ENCODE peak calls at places on chromosomes 6 and 20, in seven cellular contexts. Y, G, M, K, W, L and F are unnamed samples.

GRCh38 chr6:157187182-157188093 is 135.9 kb downstream of the TMEM242 start:
- DNase-seq in W (no peak), L (peak), Y (no peak), K (peak), G (no peak), M (no peak), F (no peak)

GRCh38 chr6:4640139-4640538 is 136.1 kb upstream of the CDYL start:
- DNase-seq in K (no peak), L (peak), W (peak), M (peak), Y (no peak), G (no peak), F (no peak)

GRCh38 chr6:1552296-1552761 is 57.4 kb upstream of the FOXC1 start:
- DNase-seq in L (peak), K (no peak), W (peak), Y (no peak), G (no peak), M (peak), F (no peak)

GRCh38 chr6:85470023-85470410 is 20.1 kb downstream of the NT5E start:
- DNase-seq in L (peak), M (no peak), W (no peak), Y (no peak), K (no peak), G (no peak), F (no peak)

GRCh38 chr6:83096791-83097190 is 29.3 kb downstream of the DOP1A start:
- DNase-seq in L (peak), M (no peak), G (no peak), K (no peak), W (peak), Y (no peak), F (no peak)

GRCh38 chr6:34239240-34239825 is 2.7 kb downstream of the HMGA1 start:
- DNase-seq in Y (peak), M (no peak), G (no peak), W (no peak), K (no peak), L (no peak), F (no peak)

GRCh38 chr6:4853782-4854511 is 77.7 kb downstream of the CDYL start:
- DNase-seq in M (peak), L (peak), G (no peak), Y (no peak), W (peak), K (peak), F (no peak)

GRCh38 chr20:62434098-62434497 is 6.8 kb upstream of the RBBP8NL start:
- DNase-seq in L (no peak), M (no peak), G (no peak), K (peak), Y (no peak), W (no peak), F (no peak)

GRCh38 chr20:42361402-42361801 is 743.2 kb upstream of the CHD6 start:
- DNase-seq in M (no peak), K (no peak), L (no peak), G (no peak), W (no peak), Y (no peak), F (no peak)

GRCh38 chr20:49603209-49603627 is 35.3 kb upstream of the PTGIS start:
- DNase-seq in Y (no peak), G (no peak), W (no peak), L (peak), K (no peak), M (no peak), F (no peak)

GRCh38 chr20:10802201-10802600 is 128.4 kb upstream of the JAG1 start:
- DNase-seq in G (no peak), L (peak), Y (no peak), M (no peak), K (no peak), W (no peak), F (no peak)

GRCh38 chr6:7542878-7543394 is 1.5 kb downstream of the DSP start:
- DNase-seq in Y (no peak), G (no peak), W (peak), M (peak), L (peak), K (peak), F (peak)

GRCh38 chr6:150541587-150541986 is 58.1 kb upstream of the PLEKHG1 start:
- DNase-seq in G (no peak), W (no peak), M (no peak), Y (no peak), L (no peak), K (no peak), F (no peak)

GRCh38 chr6:67449602-67450001 is 1185.5 kb upstream of the ADGRB3 start:
- DNase-seq in G (no peak), Y (no peak), M (no peak), W (no peak), L (no peak), K (no peak), F (no peak)

GRCh38 chr20:5859611-5860010 is 90.7 kb downstream of the TRMT6 start:
- DNase-seq in W (no peak), G (no peak), M (no peak), K (peak), L (peak), Y (no peak), F (no peak)

GRCh38 chr20:60116128-60116909 is 158.1 kb downstream of the CDH26 start:
- DNase-seq in K (no peak), M (no peak), G (no peak), L (no peak), W (no peak), Y (no peak), F (no peak)

GRCh38 chr6:11494786-11495564 is 42.6 kb upstream of the TMEM170B start:
- DNase-seq in M (no peak), Y (no peak), G (no peak), K (peak), L (no peak), W (peak), F (no peak)

GRCh38 chr6:154981071-154981373 is 14.1 kb upstream of the TIAM2 start:
- DNase-seq in G (no peak), L (no peak), K (no peak), W (peak), M (no peak), Y (no peak), F (no peak)

GRCh38 chr20:14706555-14706954 is 369.1 kb upstream of the FLRT3 start:
- DNase-seq in Y (no peak), M (no peak), L (no peak), G (no peak), K (no peak), W (no peak), F (no peak)

GRCh38 chr6:143629104-143630080 is 48.4 kb upstream of the PHACTR2 start:
- DNase-seq in M (no peak), W (no peak), K (no peak), L (peak), G (no peak), Y (no peak), F (no peak)

GRCh38 chr20:1993986-1994385 is at the start of gene PDYN:
- DNase-seq in M (no peak), L (no peak), G (no peak), W (no peak), K (no peak), Y (no peak), F (no peak)

GRCh38 chr6:161446296-161446925 is 172.6 kb upstream of the AGPAT4 start:
- DNase-seq in Y (no peak), W (no peak), K (no peak), M (no peak), G (no peak), L (no peak), F (no peak)

GRCh38 chr6:161442381-161442858 is 168.6 kb upstream of the AGPAT4 start:
- DNase-seq in M (no peak), L (no peak), G (no peak), Y (no peak), W (no peak), K (no peak), F (no peak)

GRCh38 chr6:161444966-161445799 is 171.3 kb upstream of the AGPAT4 start:
- DNase-seq in M (no peak), Y (no peak), K (peak), G (no peak), L (peak), W (no peak), F (no peak)

GRCh38 chr6:161443868-161444267 is 170.0 kb upstream of the AGPAT4 start:
- DNase-seq in G (no peak), L (peak), W (no peak), M (no peak), K (no peak), Y (no peak), F (no peak)

DNA sequence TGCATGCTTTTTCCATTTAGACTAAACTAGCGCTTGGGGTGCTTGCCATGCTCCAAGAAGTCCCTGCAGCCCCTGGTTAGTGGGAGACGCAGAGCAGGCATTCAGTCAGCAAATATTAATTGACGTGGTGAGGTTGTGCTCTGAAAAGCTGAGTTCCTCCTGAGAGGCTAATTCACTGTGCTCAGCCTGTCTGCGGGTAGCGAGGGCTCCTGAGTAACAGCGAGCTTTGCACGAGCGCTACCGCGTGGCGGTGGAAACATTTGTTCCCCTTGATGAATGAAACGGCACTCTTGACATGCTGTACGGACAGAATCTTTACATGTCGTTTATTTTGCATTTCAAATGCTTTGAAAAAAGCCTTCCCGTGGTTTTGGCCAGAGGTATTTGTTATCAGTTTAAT is 170.6 kb upstream of the AGPAT4 start:
- DNase-seq in G (no peak), L (peak), Y (no peak), W (no peak), M (no peak), K (peak), F (no peak)
- H3K27ac ChIP-seq in G (peak), L (peak), Y (no peak), W (no peak), M (no peak), K (no peak), F (no peak)

GRCh38 chr6:170135461-170135820 is 155.4 kb downstream of the DLL1 start:
- DNase-seq in L (no peak), K (no peak), W (no peak), M (no peak), Y (peak), G (no peak), F (no peak)

GRCh38 chr6:170137176-170137891 is 153.5 kb downstream of the DLL1 start:
- DNase-seq in M (peak), G (no peak), K (peak), Y (peak), L (no peak), W (peak), F (peak)

GRCh38 chr6:170135821-170136471 is 154.9 kb downstream of the DLL1 start:
- DNase-seq in L (no peak), K (no peak), Y (peak), M (peak), G (no peak), W (no peak), F (no peak)

GRCh38 chr6:170137911-170138910 is 152.7 kb downstream of the DLL1 start:
- DNase-seq in G (no peak), M (peak), K (no peak), W (no peak), Y (peak), L (no peak), F (no peak)

DNA sequence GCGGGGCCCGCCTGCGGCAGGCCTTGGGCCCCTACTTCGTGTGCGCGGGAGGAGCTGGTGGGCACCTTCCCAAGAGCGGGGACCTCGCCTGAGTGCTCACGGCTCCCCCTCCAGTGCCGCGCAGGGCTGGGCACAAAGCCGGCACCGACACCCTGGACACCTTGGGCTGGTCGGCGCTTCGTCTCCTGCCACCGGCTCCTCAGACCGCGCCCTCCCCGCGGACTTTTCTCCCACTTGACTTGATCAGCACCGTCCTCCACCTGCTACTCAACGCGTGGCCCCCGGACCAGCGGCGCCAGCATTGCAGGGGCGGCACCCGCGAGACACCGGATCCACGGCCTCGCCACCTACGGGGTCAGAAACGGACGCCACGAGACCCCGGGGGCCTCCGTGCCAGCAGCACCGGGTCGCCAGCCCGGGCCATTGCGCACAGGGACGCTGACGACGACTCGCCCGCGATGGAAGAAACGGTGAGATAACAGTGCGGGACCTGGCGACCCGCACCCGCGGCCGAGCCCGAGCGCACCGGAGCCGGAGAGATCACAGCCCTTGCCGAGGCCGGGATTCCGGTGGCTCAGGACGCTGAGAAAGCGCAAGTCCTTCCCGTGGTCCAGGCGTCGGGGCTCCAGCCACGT is 154.2 kb downstream of the DLL1 start:
- DNase-seq in L (no peak), G (no peak), K (no peak), W (no peak), M (peak), Y (peak), F (no peak)
- H3K27ac ChIP-seq in L (no peak), G (peak), K (no peak), W (no peak), M (no peak), Y (no peak), F (peak)

GRCh38 chr6:107106165-107106564 is 9.2 kb downstream of the BEND3 start:
- DNase-seq in G (no peak), K (no peak), Y (no peak), W (no peak), M (no peak), L (no peak), F (no peak)
- H3K27ac ChIP-seq in G (no peak), K (no peak), Y (no peak), W (no peak), M (no peak), L (no peak), F (no peak)

GRCh38 chr6:39217177-39217864 is 12.0 kb downstream of the KCNK5 start:
- DNase-seq in Y (no peak), M (no peak), W (no peak), G (no peak), L (no peak), K (peak), F (peak)
- H3K27ac ChIP-seq in Y (no peak), M (no peak), W (no peak), G (peak), L (no peak), K (no peak), F (peak)